ENCODE peak calls at places on chromosome 20, in four cellular contexts. I is neural progenitor cell, D is PC-3, A is endodermal cell. O is an unnamed sample. For H3K27me3, the result is how much of the 10 kb centered on the place peaks cover.

GRCh38 chr20:25195962-25196700 is 619 bp downstream of the ENTPD6 start:
- DNase-seq in A (peak), I (peak), D (peak), O (peak)

GRCh38 chr20:19815553-19815991 is 57.5 kb downstream of the RIN2 start:
- DNase-seq in I (no peak), A (no peak), D (peak), O (no peak)

GRCh38 chr20:63313349-63314014 is 20.5 kb downstream of the COL20A1 start:
- DNase-seq in A (no peak), D (no peak), I (no peak), O (no peak)

GRCh38 chr20:367486-367887 is 13.1 kb upstream of the TRIB3 start:
- DNase-seq in D (no peak), A (no peak), I (no peak), O (no peak)

GRCh38 chr20:9392892-9393857 is 121.2 kb upstream of the LAMP5 start:
- DNase-seq in I (peak), D (peak), A (peak), O (peak)

GRCh38 chr20:23655551-23656211 is 17.9 kb upstream of the CST3 start:
- DNase-seq in I (no peak), A (no peak), D (no peak), O (no peak)

GRCh38 chr20:15917333-15917732 is 655.9 kb downstream of the KIF16B start:
- DNase-seq in A (no peak), D (peak), I (no peak), O (no peak)

GRCh38 chr20:61901421-61902212 is 164.1 kb downstream of the TAF4 start:
- DNase-seq in D (peak), I (no peak), A (no peak), O (no peak)

GRCh38 chr20:45725134-45725533 is 3.0 kb downstream of the SPINT4 start:
- DNase-seq in I (no peak), A (no peak), D (no peak), O (no peak)

GRCh38 chr20:61558726-61559125 is 306.7 kb downstream of the CDH4 start:
- DNase-seq in I (peak), D (no peak), A (peak), O (no peak)

GRCh38 chr20:46994341-46994740 is 99.7 kb downstream of the EYA2 start:
- DNase-seq in D (no peak), I (no peak), A (no peak), O (no peak)

GRCh38 chr20:64146301-64146935 is 17.8 kb upstream of the MYT1 start:
- DNase-seq in I (peak), D (no peak), A (no peak), O (no peak)

GRCh38 chr20:32484221-32485125 is 100.7 kb downstream of the NOL4L start:
- DNase-seq in I (peak), A (peak), D (peak), O (peak)

GRCh38 chr20:49578436-49578835 is 10.5 kb upstream of the PTGIS start:
- DNase-seq in A (peak), D (no peak), I (no peak), O (no peak)

GRCh38 chr20:33880396-33880795 is 69.2 kb downstream of the CHMP4B start:
- DNase-seq in I (no peak), A (no peak), D (no peak), O (no peak)

GRCh38 chr20:44809380-44810060 is 826 bp downstream of the RIMS4 start:
- DNase-seq in D (no peak), A (peak), I (no peak), O (no peak)

GRCh38 chr20:62367136-62367482 is at the start of gene LAMA5:
- DNase-seq in D (peak), A (peak), I (peak), O (no peak)

GRCh38 chr20:25216199-25216945 is 20.9 kb downstream of the ENTPD6 start:
- DNase-seq in A (no peak), D (no peak), I (no peak), O (no peak)

GRCh38 chr20:59515906-59516209 is 88.5 kb upstream of the PHACTR3 start:
- DNase-seq in D (no peak), A (no peak), I (no peak), O (no peak)
- TF ChIP-seq CTCF in D (peak), A (no peak), I (no peak), O (peak)

GRCh38 chr20:57440678-57441509 is 49.7 kb downstream of the RBM38 start:
- DNase-seq in A (peak), I (peak), D (no peak), O (peak)

GRCh38 chr20:57439993-57440392 is 48.8 kb downstream of the RBM38 start:
- DNase-seq in I (no peak), D (no peak), A (no peak), O (no peak)

GRCh38 chr20:57438552-57438951 is 47.4 kb downstream of the RBM38 start:
- DNase-seq in D (no peak), I (no peak), A (no peak), O (no peak)

GRCh38 chr20:57437672-57438330 is 46.6 kb downstream of the RBM38 start:
- DNase-seq in D (no peak), I (no peak), A (no peak), O (no peak)

GRCh38 chr20:57439432-57439831 is 48.2 kb downstream of the RBM38 start:
- DNase-seq in A (no peak), I (no peak), D (peak), O (peak)
- H3K9ac ChIP-seq in A (no peak), I (no peak), D (no peak), O (no peak)

GRCh38 chr20:41160686-41161085 is 23.3 kb downstream of the PLCG1 start:
- DNase-seq in A (no peak), D (no peak), I (no peak), O (no peak)
- H3K27me3 ChIP-seq in A (under half), D (under half), I (under half), O (under half)

GRCh38 chr20:22303523-22303922 is 280.8 kb downstream of the FOXA2 start:
- DNase-seq in I (peak), A (peak), D (peak), O (no peak)
- TF ChIP-seq CTCF in I (peak), A (peak), D (peak), O (no peak)

GRCh38 chr20:1802385-1803215 is 92.6 kb upstream of the SIRPA start:
- DNase-seq in I (peak), D (peak), A (peak), O (peak)
- H3K9ac ChIP-seq in I (no peak), D (no peak), A (peak), O (peak)

O was measured in colonic mucosa.